ENCODE peak calls at places on chromosomes 12 and 14, in six cellular contexts. Z is fibroblast of mammary gland, C is AG09309, M is body of pancreas, A is kidney epithelial cell, H is choroid plexus epithelial cell. K is an unnamed sample.

GRCh38 chr14:68042591-68043210 is 223.1 kb downstream of the RAD51B start:
- DNase-seq in Z (no peak), H (peak), M (no peak), C (no peak), A (no peak), K (no peak)

GRCh38 chr14:51317373-51317772 is 77.3 kb downstream of the TMX1 start:
- DNase-seq in C (no peak), Z (no peak), A (no peak), H (peak), M (no peak), K (no peak)

GRCh38 chr12:16299403-16299802 is 21.9 kb upstream of the SLC15A5 start:
- DNase-seq in Z (peak), H (peak), C (no peak), M (no peak), A (no peak), K (no peak)

GRCh38 chr12:29026419-29026818 is 122.7 kb upstream of the FAR2 start:
- DNase-seq in C (no peak), M (no peak), H (no peak), Z (no peak), A (peak), K (peak)

GRCh38 chr14:51849095-51849494 is 11.3 kb upstream of the GNG2 start:
- DNase-seq in H (no peak), M (no peak), Z (peak), A (no peak), C (no peak), K (no peak)

GRCh38 chr12:93740721-93741120 is 63.5 kb downstream of the CRADD start:
- DNase-seq in Z (peak), M (no peak), A (no peak), H (peak), C (no peak), K (no peak)

GRCh38 chr12:21637985-21638891 is 19.4 kb downstream of the LDHB start:
- DNase-seq in A (no peak), H (peak), C (no peak), M (no peak), Z (peak), K (no peak)

GRCh38 chr14:21070083-21070609 is at the start of gene ARHGEF40:
- DNase-seq in A (no peak), C (no peak), H (peak), Z (no peak), M (peak), K (no peak)

GRCh38 chr14:94036328-94037167 is 10.4 kb downstream of the OTUB2 start:
- DNase-seq in Z (peak), A (no peak), M (peak), C (peak), H (peak), K (peak)

GRCh38 chr14:93402951-93403350 is 27.8 kb upstream of the UNC79 start:
- DNase-seq in A (no peak), C (no peak), H (no peak), M (no peak), Z (no peak), K (no peak)

GRCh38 chr12:14810953-14811483 is 3.0 kb downstream of the SMCO3 start:
- DNase-seq in H (peak), A (no peak), C (no peak), Z (no peak), M (peak), K (no peak)

GRCh38 chr12:102430661-102431060 is 49.7 kb downstream of the IGF1 start:
- DNase-seq in C (no peak), H (no peak), A (no peak), M (no peak), Z (no peak), K (no peak)

GRCh38 chr14:76908834-76909233 is 82.6 kb downstream of the LRRC74A start:
- DNase-seq in C (no peak), A (no peak), Z (no peak), H (no peak), M (no peak), K (no peak)

GRCh38 chr12:128914908-128915563 is 61.8 kb downstream of the GLT1D1 start:
- DNase-seq in C (no peak), Z (no peak), M (no peak), H (no peak), A (no peak), K (no peak)

GRCh38 chr14:92692822-92693226 is 55.6 kb downstream of the LGMN start:
- DNase-seq in A (no peak), M (peak), C (no peak), H (peak), Z (peak), K (no peak)

GRCh38 chr14:97703006-97703760 is 906.0 kb downstream of the VRK1 start:
- DNase-seq in M (no peak), A (no peak), Z (no peak), C (no peak), H (no peak), K (no peak)

GRCh38 chr12:51590347-51591019 is 550 bp upstream of the SCN8A start:
- DNase-seq in A (no peak), M (peak), Z (peak), H (peak), C (peak), K (no peak)

GRCh38 chr14:74964787-74965769 is 9.7 kb upstream of the PGF start:
- DNase-seq in M (no peak), Z (peak), C (no peak), A (no peak), H (no peak), K (no peak)

GRCh38 chr14:69475194-69475818 is 9.2 kb upstream of the PLEKHD1 start:
- DNase-seq in Z (peak), A (no peak), M (no peak), H (peak), C (no peak), K (no peak)

GRCh38 chr14:33432407-33433023 is 493.8 kb downstream of the NPAS3 start:
- DNase-seq in M (no peak), A (no peak), C (peak), Z (peak), H (peak), K (no peak)

GRCh38 chr12:81114241-81114640 is 36.4 kb downstream of the ACSS3 start:
- DNase-seq in H (no peak), C (no peak), Z (no peak), A (no peak), M (no peak), K (no peak)

GRCh38 chr14:50846171-50846880 is 15.4 kb upstream of the NIN start:
- DNase-seq in H (peak), A (peak), Z (peak), C (peak), M (no peak), K (no peak)

GRCh38 chr14:73461478-73462077 is 3.2 kb upstream of the NUMB start:
- DNase-seq in Z (no peak), H (no peak), A (no peak), M (no peak), C (no peak), K (no peak)

GRCh38 chr14:68143341-68143807 is 323.8 kb downstream of the RAD51B start:
- DNase-seq in Z (peak), C (no peak), A (no peak), M (peak), H (peak), K (no peak)

GRCh38 chr14:88961214-88961613 is 136.8 kb downstream of the TTC8 start:
- DNase-seq in A (no peak), M (no peak), C (no peak), H (no peak), Z (no peak), K (no peak)

GRCh38 chr12:65170245-65170881 is 980 bp downstream of the LEMD3 start:
- DNase-seq in A (no peak), C (no peak), Z (peak), H (peak), M (peak), K (no peak)

GRCh38 chr14:49612671-49613070 is 7.8 kb downstream of the RPL36AL start:
- DNase-seq in M (no peak), A (no peak), Z (no peak), H (no peak), C (no peak), K (no peak)

GRCh38 chr12:59678759-59679411 is 83.1 kb downstream of the SLC16A7 start:
- DNase-seq in Z (no peak), H (no peak), M (no peak), A (no peak), C (no peak), K (no peak)

DNA sequence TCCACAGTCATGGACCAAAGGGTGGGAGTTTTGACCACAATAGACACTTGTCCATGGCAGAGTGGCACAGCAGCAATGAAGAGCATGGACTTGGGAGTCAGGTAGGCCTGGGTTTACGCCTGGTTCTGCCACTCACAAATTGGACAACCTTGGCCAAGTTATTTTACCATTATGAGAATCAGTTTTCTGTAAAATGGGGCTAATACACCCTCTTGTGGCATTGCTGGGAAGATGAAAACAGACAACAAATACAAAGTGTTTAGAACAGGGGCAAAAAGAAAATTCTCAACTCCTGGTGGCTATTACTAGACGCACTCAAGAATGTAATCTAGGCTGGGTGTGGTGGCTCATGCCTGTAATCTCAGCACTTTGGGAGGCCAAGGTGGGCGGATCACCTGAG is 2.6 kb downstream of the C12orf43 start:
- DNase-seq in H (no peak), C (no peak), Z (no peak), M (no peak), A (no peak), K (no peak)
- TF ChIP-seq CTCF in H (peak), C (no peak), Z (no peak), M (no peak), A (no peak), K (no peak)

DNA sequence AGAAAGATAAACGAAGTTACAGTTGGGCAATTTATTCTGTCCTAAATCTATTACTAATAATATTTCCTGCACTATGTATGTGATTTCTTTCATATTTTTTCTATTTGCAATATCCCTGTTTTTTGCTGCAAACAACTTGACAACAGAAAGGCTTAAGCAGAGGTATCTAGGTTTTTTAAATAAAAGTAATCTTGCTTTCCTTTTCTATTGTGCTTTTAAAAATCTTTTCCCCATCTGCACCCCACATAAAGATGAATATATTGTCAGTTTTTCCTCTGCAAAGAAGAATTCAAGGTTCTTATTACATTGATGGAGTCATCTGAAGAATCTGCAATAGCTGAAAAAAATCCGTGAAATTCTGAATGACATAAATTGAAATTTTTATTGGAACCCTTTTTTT is 502 bp upstream of the RALGAPA1 start:
- DNase-seq in A (no peak), M (no peak), C (no peak), H (no peak), Z (no peak), K (no peak)
- H3K4me3 ChIP-seq in A (peak), M (no peak), C (no peak), H (peak), Z (no peak), K (no peak)

GRCh38 chr14:100778951-100779690 is 46.8 kb upstream of the MEG3 start:
- DNase-seq in A (no peak), Z (no peak), M (peak), H (no peak), C (no peak), K (no peak)

GRCh38 chr14:100777366-100778077 is 48.4 kb upstream of the MEG3 start:
- DNase-seq in M (no peak), C (no peak), H (no peak), Z (no peak), A (no peak), K (no peak)

GRCh38 chr14:100779691-100780080 is 46.2 kb upstream of the MEG3 start:
- DNase-seq in M (peak), H (no peak), Z (no peak), A (no peak), C (no peak), K (no peak)

GRCh38 chr14:100776681-100777365 is 49.1 kb upstream of the MEG3 start:
- DNase-seq in Z (no peak), A (no peak), C (no peak), M (peak), H (no peak), K (no peak)

DNA sequence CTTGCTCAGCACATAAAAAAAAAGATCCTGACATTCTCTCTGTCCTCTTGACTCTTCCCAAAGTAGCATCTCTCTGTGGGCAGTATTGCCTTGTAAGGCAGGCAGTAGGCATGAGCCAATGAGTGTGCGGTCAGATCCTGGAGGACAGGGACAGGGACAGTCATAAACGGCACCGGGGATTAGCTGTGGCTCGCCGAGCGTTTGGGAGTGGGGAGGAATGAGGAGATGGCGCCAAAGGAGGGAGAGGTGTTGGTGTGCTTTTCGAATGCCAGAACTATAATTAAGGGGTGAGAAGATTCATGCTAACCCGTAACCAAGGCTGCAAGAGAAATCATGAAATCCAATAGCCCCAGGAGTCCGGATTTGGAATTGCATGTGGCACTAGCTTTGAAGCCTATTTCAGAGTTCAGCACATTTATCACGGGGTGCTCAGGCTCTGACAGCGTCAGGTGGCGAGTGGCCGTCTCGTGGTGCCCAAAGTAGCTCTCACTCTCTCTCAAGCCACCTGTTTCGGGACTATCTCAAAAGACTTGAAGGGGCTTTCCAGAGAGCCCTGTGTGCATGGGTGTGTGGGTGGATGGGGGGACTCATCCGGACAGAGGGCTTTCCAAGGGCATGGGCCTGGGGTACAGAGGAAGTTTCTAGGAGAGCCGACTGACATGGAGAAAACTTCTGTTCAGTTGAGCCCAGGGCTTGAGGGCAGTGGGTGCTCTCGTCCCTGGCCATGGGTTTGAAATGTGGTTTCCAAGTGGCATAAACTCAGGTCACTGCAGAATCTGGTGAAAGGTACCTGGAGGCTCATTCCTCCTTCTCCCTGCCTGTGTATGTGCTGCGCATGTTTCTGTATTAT is 47.6 kb upstream of the MEG3 start:
- DNase-seq in H (no peak), Z (no peak), A (no peak), C (no peak), M (peak), K (no peak)
- TF ChIP-seq CTCF in H (no peak), Z (no peak), A (no peak), C (no peak), M (no peak), K (no peak)

GRCh38 chr14:102554835-102555819 is 37.3 kb upstream of the RCOR1 start:
- DNase-seq in H (no peak), C (no peak), Z (no peak), A (no peak), M (peak), K (no peak)
- H3K4me3 ChIP-seq in H (peak), C (peak), Z (peak), A (peak), M (peak), K (peak)

GRCh38 chr14:56297449-56297848 is 179.2 kb downstream of the PELI2 start:
- DNase-seq in C (no peak), Z (no peak), H (no peak), A (no peak), M (no peak), K (no peak)

GRCh38 chr14:56304456-56304855 is 186.2 kb downstream of the PELI2 start:
- DNase-seq in Z (no peak), H (no peak), A (no peak), M (no peak), C (no peak), K (no peak)

GRCh38 chr14:56300495-56300894 is 182.3 kb downstream of the PELI2 start:
- DNase-seq in A (peak), M (no peak), C (no peak), Z (peak), H (peak), K (no peak)

GRCh38 chr14:56295743-56296142 is 177.5 kb downstream of the PELI2 start:
- DNase-seq in M (no peak), Z (no peak), C (no peak), A (no peak), H (no peak), K (no peak)

GRCh38 chr14:56299306-56299984 is 181.2 kb downstream of the PELI2 start:
- DNase-seq in C (no peak), Z (no peak), M (no peak), A (no peak), H (peak), K (no peak)
- TF ChIP-seq CTCF in C (no peak), Z (no peak), M (no peak), A (no peak), H (no peak), K (no peak)

GRCh38 chr14:38207830-38208815 is at the start of gene SSTR1:
- DNase-seq in A (no peak), C (no peak), H (no peak), Z (peak), M (peak), K (no peak)
- H3K4me3 ChIP-seq in A (peak), C (peak), H (no peak), Z (peak), M (peak), K (peak)

DNA sequence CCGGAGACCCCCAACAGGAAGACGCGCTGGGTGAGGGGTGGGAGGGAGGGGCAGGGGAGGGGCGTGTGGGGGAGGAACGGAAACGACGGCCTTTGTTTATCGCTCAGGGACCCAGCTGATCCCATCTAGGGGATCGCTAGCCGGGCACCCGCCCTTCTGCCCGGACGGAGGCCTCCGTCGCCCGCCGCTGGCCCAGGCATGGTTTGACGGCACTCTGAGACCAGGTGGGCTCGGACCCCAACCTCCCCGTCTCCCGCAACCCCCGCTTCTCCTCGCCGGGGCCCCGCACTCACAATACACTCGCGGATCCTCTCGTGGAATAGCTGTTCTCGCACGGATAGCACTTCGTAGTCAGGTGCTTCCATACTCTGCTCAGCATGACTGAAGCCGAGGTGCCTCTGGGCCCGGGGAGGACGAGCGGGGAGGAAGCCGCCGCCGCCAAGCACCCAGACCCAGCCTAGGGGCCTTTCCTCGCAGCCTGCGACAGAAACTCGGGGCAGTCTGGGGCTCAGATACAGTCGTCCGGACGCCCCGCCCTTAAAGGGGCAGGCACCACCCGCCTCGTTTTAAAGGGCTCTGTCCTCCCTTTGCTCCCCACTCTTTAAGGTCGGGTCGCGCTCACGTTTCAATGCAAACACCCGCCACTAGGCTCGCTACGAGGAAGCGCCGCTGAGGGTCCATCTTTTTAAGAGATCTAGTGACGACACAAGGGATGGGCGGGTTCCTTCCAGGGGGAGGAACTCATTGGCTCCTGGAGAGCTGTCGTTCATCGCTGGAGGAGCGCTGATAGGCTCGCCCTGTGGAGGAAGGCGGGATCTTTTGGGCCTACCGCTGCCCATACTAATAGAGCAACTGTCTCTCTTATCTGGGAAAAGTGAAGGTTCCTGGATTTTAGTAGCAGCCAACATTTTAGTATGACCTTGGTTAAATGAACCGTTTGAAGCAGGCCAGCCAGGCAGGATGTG is at the start of gene LMBR1L:
- DNase-seq in C (peak), Z (peak), H (peak), M (peak), A (peak), K (peak)
- TF ChIP-seq CTCF in C (peak), Z (peak), H (peak), M (peak), A (peak), K (peak)

DNA sequence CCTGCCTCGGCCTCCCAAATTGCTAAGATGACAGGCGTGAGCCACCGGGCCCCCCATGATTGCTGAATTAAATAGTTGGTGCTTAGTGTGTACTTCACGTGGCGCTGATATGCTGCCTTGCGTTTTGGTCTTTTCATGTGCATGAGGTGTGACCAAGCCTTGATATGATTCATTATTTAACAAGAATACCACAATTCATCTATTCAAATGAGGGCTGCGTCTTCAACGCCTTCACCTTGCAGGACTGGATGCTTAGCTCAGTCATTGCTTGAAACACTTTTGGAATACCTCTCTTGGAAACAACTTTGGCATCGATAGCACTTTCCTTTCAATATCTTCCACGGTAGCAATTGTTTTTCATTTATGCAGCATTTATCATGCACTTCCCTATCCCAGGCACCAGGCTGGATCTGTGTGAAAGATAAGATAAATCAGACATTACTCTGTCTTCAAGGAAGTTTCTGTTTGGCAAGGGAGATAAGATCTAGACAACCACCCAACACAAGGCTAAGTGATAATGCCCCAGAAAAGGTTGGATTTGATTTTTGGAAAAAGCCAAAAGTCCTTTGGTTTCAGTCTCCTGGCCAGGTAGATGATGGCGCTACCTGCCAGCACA is 1.3 kb upstream of the TEAD4 start:
- DNase-seq in M (no peak), A (no peak), H (peak), Z (no peak), C (no peak), K (no peak)
- H3K4me3 ChIP-seq in M (peak), A (peak), H (peak), Z (peak), C (peak), K (peak)